ENCODE peak calls at places on chromosome 10, in seven cellular contexts. S is HCT116, A is GM23248, T is fibroblast of lung, I is GM23338, E is mammary epithelial cell, H is PC-9. D is an unnamed sample.

GRCh38 chr10:98267894-98268693 is at the start of gene LOXL4:
- DNase-seq in A (peak; percentile 80), E (no peak), T (peak; percentile 37), I (peak; percentile 45), S (no peak), H (no peak), D (no peak)

GRCh38 chr10:84314269-84314668 is 14.1 kb upstream of the CCSER2 start:
- DNase-seq in I (no peak), H (no peak), A (no peak), S (no peak), E (no peak), T (no peak), D (no peak)

GRCh38 chr10:7432884-7433726 is 22.3 kb upstream of the SFMBT2 start:
- DNase-seq in I (peak; percentile 49), E (no peak), T (peak; percentile 69), S (no peak), A (no peak), H (no peak), D (no peak)

GRCh38 chr10:71128311-71129010 is 83.9 kb upstream of the UNC5B start:
- DNase-seq in A (peak; percentile 41), T (no peak), S (no peak), H (no peak), I (no peak), E (no peak), D (no peak)

GRCh38 chr10:80599424-80599847 is 61.7 kb downstream of the SH2D4B start:
- DNase-seq in S (peak; percentile 59), A (peak; percentile 41), T (peak; percentile 36), H (no peak), I (peak; percentile 92), E (peak; percentile 25), D (peak; percentile 22)

GRCh38 chr10:72322280-72323058 is 32.2 kb downstream of the DNAJB12 start:
- DNase-seq in S (peak; percentile 80), H (peak; percentile 44), E (peak; percentile 96), I (peak; percentile 1), A (no peak), T (no peak), D (no peak)

GRCh38 chr10:86306628-86307278 is 59.8 kb downstream of the GRID1 start:
- DNase-seq in E (peak; percentile 3), I (peak; percentile 70), T (peak; percentile 2), S (no peak), A (peak; percentile 33), H (no peak), D (no peak)

GRCh38 chr10:124619195-124619594 is 125.0 kb downstream of the FAM53B start:
- DNase-seq in T (peak; percentile 26), I (no peak), E (peak; percentile 61), S (no peak), H (no peak), A (no peak), D (no peak)

GRCh38 chr10:103598654-103599115 is 105.2 kb downstream of the NEURL1 start:
- DNase-seq in H (peak; percentile 42), A (peak; percentile 87), S (peak; percentile 66), T (peak; percentile 84), I (peak; percentile 80), E (peak; percentile 32), D (no peak)

GRCh38 chr10:18618995-18619394 is 32.4 kb downstream of the NSUN6 start:
- DNase-seq in I (no peak), A (no peak), T (no peak), S (no peak), E (no peak), H (no peak), D (no peak)

GRCh38 chr10:79299397-79300370 is 47.6 kb upstream of the PPIF start:
- DNase-seq in E (no peak), T (peak; percentile 91), I (no peak), S (no peak), A (peak; percentile 97), H (peak; percentile 87), D (no peak)

DNA sequence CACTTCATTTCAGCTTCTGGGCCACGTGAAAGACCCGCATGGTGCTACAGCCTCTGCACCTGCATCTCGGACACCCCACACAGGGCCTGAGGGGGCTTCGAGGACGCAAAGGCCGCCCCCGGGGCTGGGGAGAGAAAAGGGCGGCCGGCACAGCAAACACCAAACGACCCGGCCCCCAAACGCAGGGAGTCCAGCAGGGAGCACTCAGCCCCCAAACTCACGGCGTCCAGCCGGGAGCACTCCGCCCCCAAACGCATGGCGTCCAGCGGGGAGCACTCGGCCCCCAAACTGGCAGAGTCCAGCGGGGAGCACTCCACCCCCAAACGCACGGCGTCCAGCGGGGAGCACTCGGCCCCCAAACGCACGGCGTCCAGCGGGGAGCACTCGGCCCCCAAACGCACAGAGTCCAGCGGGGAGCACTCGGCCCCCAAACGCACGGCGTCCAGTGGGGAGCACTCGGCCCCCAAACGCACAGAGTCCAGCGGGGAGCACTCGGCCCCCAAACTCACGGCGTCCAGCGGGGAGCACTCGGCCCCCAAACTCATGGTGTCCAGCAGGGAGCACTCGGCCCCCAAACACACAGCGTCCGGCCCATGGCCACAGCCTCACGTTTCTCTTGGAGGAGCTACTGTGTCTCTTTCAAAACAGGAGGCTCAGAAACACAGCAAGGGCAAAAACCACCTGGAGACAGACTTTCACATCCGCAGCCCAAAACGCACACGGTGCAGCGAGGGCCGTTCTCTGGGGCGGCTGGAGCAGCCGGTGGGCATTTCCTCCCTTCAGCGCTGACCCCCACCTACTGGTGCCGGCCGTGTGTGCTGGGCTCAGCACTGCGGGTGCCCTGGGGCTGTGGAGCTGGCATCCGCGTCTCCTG is 27.0 kb upstream of the UTF1 start:
- DNase-seq in T (no peak), I (no peak), H (no peak), E (no peak), S (no peak), A (no peak), D (no peak)
- TF ChIP-seq EZH2 in T (no peak), I (no peak), H (no peak), E (no peak), S (no peak), A (no peak), D (no peak)

DNA sequence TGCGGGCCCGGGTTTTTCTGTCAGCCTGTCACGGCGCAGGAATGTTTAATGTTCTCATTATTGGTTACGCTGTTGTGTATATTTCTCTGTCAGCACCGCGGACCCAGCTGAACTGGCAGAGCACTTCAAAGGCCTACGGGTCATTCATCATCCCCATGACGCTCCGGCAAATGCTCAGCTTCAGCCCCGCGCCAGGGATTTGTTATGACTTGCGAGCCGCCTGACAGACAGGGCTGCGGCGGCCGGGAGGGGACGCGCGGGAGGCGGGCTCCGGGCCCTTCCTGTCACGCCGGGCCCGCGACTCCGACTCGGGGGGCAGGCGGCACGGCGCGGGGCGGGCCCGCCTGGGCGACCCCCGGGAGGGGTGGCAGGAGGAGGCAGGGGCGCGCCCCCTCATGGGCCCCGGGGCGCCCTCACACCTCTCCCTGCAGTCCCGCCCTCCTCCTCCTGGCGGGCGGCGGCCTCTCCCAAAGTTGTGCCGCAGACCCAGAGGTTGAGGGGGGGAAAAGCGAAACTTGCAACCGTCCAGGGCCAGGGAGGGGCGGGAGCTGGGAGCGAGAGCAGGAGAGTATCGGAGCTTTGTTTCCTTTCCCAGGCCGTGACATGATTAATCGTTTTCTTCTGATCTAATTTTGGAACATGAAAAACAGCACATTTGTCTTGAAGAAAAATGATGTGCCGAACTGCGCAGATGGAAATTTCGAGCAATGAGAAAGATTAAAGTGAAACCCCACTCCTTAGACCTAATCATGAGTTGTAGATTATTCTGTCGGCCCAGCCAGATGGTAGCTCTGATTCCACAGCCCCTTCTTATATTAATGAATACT is 59.3 kb upstream of the COMTD1 start:
- DNase-seq in E (peak; percentile 94), A (peak; percentile 90), S (peak; percentile 64), H (peak; percentile 97), T (peak; percentile 97), I (peak; percentile 76), D (no peak)
- TF ChIP-seq EZH2 in E (no peak), A (no peak), S (no peak), H (no peak), T (no peak), I (no peak), D (no peak)

DNA sequence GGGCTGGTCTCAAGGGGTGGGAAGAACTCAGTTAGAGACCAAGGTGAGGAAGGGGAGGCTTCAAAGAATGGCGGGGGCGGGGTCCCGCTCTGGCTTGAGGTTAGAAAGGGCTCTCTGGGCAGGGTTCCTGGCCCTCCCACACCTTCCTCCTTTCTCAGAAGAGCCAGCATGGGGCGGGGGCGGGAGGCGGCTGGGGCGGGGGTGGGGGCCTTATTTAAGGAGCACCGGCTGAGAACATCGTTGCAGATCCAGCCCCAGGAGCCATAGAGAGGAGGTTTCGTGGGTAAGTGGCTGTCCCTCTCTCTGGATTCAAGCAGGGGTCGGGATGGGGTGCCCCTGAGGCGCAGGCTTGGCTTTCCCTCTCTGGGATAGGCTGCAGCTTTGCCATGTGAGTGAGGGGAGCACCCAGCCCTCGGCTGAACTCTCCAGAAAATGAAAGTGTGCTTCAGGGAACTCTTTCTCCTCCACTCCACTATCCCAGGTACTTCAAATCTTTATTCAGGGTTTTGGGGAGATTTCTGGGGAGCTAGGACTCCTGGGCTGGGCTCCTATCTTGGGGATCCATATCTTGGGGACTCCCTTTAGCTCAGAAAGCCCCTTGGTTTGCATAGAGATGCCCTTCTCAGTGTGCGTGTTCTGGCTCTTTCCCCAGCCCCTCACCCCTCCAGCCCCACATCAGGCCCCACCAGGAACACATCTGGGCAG is 3.3 kb upstream of the CUEDC2 start:
- DNase-seq in A (peak; percentile 45), I (peak; percentile 74), H (no peak), E (no peak), T (no peak), S (no peak), D (no peak)
- TF ChIP-seq EZH2 in A (no peak), I (no peak), H (no peak), E (no peak), T (no peak), S (no peak), D (no peak)

GRCh38 chr10:27744478-27745379 is 890 bp downstream of the MKX start:
- DNase-seq in S (no peak), H (no peak), A (peak; percentile 88), E (peak; percentile 13), I (peak; percentile 66), T (peak; percentile 38), D (no peak)

GRCh38 chr10:27745719-27746363 is at the start of gene MKX:
- DNase-seq in E (peak; percentile 41), T (peak; percentile 65), A (peak; percentile 92), S (no peak), H (no peak), I (peak; percentile 95), D (no peak)

GRCh38 chr10:27745380-27745718 is 270 bp downstream of the MKX start:
- DNase-seq in A (no peak), I (peak; percentile 83), E (no peak), H (no peak), T (no peak), S (no peak), D (no peak)

GRCh38 chr10:27747096-27747451 is 1.5 kb upstream of the MKX start:
- DNase-seq in E (no peak), H (no peak), I (peak; percentile 60), A (no peak), T (peak; percentile 22), S (no peak), D (no peak)

DNA sequence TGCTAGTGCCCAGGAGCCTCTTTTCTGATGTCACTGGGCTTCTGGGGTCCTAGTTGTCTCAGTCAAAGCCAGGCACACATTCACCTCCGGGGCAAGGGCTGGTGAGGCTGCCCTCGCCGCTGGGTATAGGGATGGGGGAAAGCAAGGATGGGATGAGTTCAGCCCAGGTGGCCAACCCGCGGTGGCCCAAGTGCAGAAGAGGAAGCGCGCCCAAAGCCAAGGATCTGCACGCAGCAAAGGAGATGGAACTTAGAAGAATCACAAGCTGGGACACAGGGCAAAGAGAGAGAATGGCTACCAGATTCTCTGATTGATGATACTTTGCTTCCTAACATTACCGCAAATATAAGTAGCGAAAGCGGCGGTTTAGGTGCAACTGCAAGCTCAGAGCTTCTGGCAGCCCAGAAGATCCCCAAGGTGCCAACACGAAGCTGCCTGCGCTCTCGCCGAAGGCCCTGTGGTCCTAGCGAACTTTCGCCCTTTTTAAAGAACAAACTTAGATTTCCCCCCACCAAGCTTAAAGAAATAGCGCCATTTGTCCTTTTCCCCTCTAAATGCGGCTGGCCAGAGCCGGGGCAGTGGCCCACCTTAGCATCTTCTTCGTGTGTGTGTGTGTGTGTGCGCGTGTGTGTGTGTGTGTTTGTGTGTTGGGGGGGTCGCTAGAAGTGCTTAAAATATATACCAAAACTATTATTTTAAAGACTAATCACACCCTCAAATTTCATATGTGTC is 911 bp upstream of the MKX start:
- DNase-seq in I (peak; percentile 47), T (no peak), S (no peak), A (peak; percentile 40), H (no peak), E (peak; percentile 8), D (no peak)
- TF ChIP-seq EZH2 in I (peak; percentile 78), T (peak; percentile 66), S (no peak), A (no peak), H (no peak), E (peak; percentile 92), D (no peak)